ENCODE peak calls at places on chromosomes 5 and 9, in six cellular contexts. I, C, D, F, Q and O are unnamed samples.
A peak's percentile ranks its signal among the peaks of the same experiment; 100 is the strongest.

GRCh38 chr5:93677344-93678021 is 63.9 kb downstream of the POU5F2 start:
- DNase-seq in I (peak; percentile 8), C (peak; percentile 94), D (peak; percentile 41), F (peak; percentile 30), Q (no peak), O (peak; percentile 75)

GRCh38 chr9:97386733-97387503 is 25.0 kb upstream of the TDRD7 start:
- DNase-seq in I (peak; percentile 68), C (peak; percentile 76), D (peak; percentile 89), F (peak; percentile 53), Q (peak; percentile 81), O (peak; percentile 36)

GRCh38 chr5:56693220-56693579 is 122.1 kb upstream of the MAP3K1 start:
- DNase-seq in I (no peak), C (no peak), D (no peak), F (no peak), Q (no peak), O (no peak)

GRCh38 chr5:14342306-14342705 is 199.2 kb downstream of the TRIO start:
- DNase-seq in I (no peak), C (no peak), D (no peak), F (no peak), Q (no peak), O (no peak)

GRCh38 chr5:74140409-74140808 is 500.1 kb downstream of the ENC1 start:
- DNase-seq in I (no peak), C (no peak), D (no peak), F (no peak), Q (no peak), O (no peak)

GRCh38 chr5:88727705-88728313 is 155.2 kb downstream of the MEF2C start:
- DNase-seq in I (no peak), C (peak; percentile 44), D (no peak), F (no peak), Q (no peak), O (no peak)

GRCh38 chr9:109027176-109027575 is 13.9 kb upstream of the CTNNAL1 start:
- DNase-seq in I (peak; percentile 10), C (peak; percentile 73), D (no peak), F (no peak), Q (no peak), O (no peak)

GRCh38 chr5:149317281-149318048 is 27.8 kb upstream of the GRPEL2 start:
- DNase-seq in I (no peak), C (peak; percentile 75), D (peak; percentile 76), F (no peak), Q (no peak), O (peak; percentile 60)

GRCh38 chr5:175253597-175253996 is 190.4 kb downstream of the DRD1 start:
- DNase-seq in I (no peak), C (no peak), D (no peak), F (no peak), Q (no peak), O (peak; percentile 44)

GRCh38 chr5:35087971-35088370 is 40.2 kb upstream of the AGXT2 start:
- DNase-seq in I (no peak), C (peak; percentile 5), D (no peak), F (no peak), Q (no peak), O (no peak)

GRCh38 chr5:154077692-154078091 is 38.9 kb downstream of the MFAP3 start:
- DNase-seq in I (peak; percentile 26), C (peak; percentile 77), D (no peak), F (peak; percentile 48), Q (no peak), O (no peak)

GRCh38 chr5:132495063-132495671 is 4.6 kb upstream of the IRF1 start:
- DNase-seq in I (no peak), C (no peak), D (no peak), F (peak; percentile 16), Q (no peak), O (no peak)

GRCh38 chr5:141523991-141524390 is 35.1 kb downstream of the PCDHGC5 start:
- DNase-seq in I (no peak), C (no peak), D (no peak), F (no peak), Q (no peak), O (no peak)
- H3K4me3 ChIP-seq in I (no peak overlapping the region), C (no peak overlapping the region), D (peak overlapping the region; percentile 52), F (no peak overlapping the region), Q (no peak overlapping the region), O (no peak overlapping the region)

GRCh38 chr5:10700516-10700915 is 60.5 kb downstream of the DAP start:
- DNase-seq in I (no peak), C (no peak), D (no peak), F (no peak), Q (no peak), O (no peak)
- H3K27ac ChIP-seq in I (no peak overlapping the region), C (no peak overlapping the region), D (no peak overlapping the region), F (no peak overlapping the region), Q (no peak overlapping the region), O (no peak overlapping the region)

GRCh38 chr5:96975656-96976055 is 39.8 kb downstream of the LNPEP start:
- DNase-seq in I (no peak), C (no peak), D (no peak), F (no peak), Q (no peak), O (no peak)
- H3K4me1 ChIP-seq in I (peaks cover 51% of the 10 kb centered on the region), C (peaks cover 35% of the 10 kb centered on the region), D (peaks cover 21% of the 10 kb centered on the region), F (peaks cover 17% of the 10 kb centered on the region), Q (peaks cover 3% of the 10 kb centered on the region), O (peaks cover 17% of the 10 kb centered on the region)

DNA sequence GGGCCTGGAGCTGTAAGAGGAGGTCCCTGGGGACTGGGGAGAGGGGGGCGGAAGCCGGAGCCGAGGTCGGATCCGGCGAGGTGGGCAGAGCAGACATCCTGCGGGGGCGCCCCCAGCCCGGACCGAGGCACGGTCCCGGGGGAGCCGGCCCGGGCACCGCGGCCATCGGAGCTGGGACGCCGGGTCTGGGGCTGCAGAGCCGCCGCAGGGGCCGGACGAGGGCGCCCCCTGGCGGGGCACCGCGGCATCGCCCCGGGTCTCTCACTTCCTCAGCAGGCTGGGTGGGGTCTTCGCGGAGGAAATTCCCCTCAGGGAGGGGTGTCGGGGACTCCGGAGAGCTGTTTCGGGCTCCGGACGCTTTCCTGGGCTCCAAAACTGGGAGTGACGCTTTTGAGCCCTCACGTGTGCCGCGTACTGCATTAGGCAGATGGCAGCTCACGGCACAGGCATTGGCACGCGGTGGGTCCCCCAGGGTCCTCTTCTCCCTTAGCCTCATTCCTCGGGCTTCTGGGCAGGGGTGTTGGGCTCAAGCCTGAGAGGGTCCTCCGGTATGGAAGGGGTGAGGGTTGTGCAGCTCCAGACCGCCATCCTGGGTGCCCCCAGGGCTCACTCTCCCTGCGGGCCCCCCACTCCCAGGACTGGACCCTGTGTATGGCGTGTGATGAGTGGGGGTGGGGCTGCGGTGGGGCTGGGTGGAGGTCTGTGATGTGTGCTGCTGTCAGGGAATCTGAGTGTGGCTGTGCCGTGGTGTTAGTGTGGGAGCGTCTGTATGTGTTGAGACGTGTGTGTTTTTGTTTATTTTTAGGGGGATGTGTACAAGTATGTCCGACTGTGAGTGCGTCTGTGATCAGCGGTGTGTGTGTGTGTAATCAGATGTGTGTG is 29.6 kb downstream of the LHX2 start:
- DNase-seq in I (peak; percentile 24), C (no peak), D (peak; percentile 93), F (peak; percentile 52), Q (peak; percentile 69), O (peak; percentile 33)
- H3K4me3 ChIP-seq in I (peak overlapping the region; percentile 47), C (peak overlapping the region; percentile 38), D (peak overlapping the region; percentile 62), F (peak overlapping the region; percentile 53), Q (peak overlapping the region; percentile 32), O (no peak overlapping the region)

GRCh38 chr9:134494273-134494815 is 147.3 kb upstream of the COL5A1 start:
- DNase-seq in I (no peak), C (no peak), D (no peak), F (no peak), Q (peak; percentile 51), O (no peak)
- H3K27ac ChIP-seq in I (no peak overlapping the region), C (no peak overlapping the region), D (no peak overlapping the region), F (no peak overlapping the region), Q (no peak overlapping the region), O (no peak overlapping the region)

GRCh38 chr5:143342607-143343006 is 60.9 kb downstream of the NR3C1 start:
- DNase-seq in I (no peak), C (no peak), D (no peak), F (no peak), Q (no peak), O (no peak)
- H3K4me1 ChIP-seq in I (peaks cover 75% of the 10 kb centered on the region), C (peaks cover 1% of the 10 kb centered on the region), D (no peaks in the 10 kb centered on the region), F (peaks cover 45% of the 10 kb centered on the region), Q (peaks cover 38% of the 10 kb centered on the region), O (peaks cover 31% of the 10 kb centered on the region)

GRCh38 chr5:10536511-10536910 is 27.4 kb upstream of the ANKRD33B start:
- DNase-seq in I (no peak), C (no peak), D (peak; percentile 57), F (no peak), Q (no peak), O (no peak)
- H3K4me3 ChIP-seq in I (no peak overlapping the region), C (no peak overlapping the region), D (no peak overlapping the region), F (no peak overlapping the region), Q (no peak overlapping the region), O (no peak overlapping the region)

GRCh38 chr5:32038537-32038936 is 135.6 kb downstream of the GOLPH3 start:
- DNase-seq in I (no peak), C (no peak), D (no peak), F (no peak), Q (no peak), O (no peak)

GRCh38 chr5:32047056-32047455 is 127.1 kb downstream of the GOLPH3 start:
- DNase-seq in I (no peak), C (no peak), D (no peak), F (no peak), Q (no peak), O (no peak)

GRCh38 chr5:32044904-32045303 is 129.2 kb downstream of the GOLPH3 start:
- DNase-seq in I (no peak), C (peak; percentile 68), D (no peak), F (no peak), Q (no peak), O (peak; percentile 19)

DNA sequence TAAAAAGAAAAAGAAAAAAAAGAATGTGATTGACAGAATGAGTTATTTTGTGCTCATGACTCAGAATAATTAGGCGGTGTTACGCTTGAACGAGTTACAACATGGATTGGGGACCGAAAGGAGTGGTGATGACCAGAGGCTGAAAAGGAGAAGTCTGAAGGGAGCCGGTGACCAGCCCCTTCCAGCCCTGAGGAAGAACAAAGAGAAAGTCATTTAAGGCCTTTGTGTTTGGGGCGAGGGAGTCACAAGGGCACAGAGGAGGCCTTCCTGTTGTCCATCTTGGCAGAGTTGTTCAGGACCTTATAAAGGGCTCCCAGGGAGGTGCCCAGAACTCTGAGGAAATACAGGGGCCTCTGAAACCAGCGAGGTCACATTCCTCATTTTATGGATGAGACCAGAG is 131.5 kb downstream of the GOLPH3 start:
- DNase-seq in I (no peak), C (no peak), D (no peak), F (no peak), Q (no peak), O (no peak)
- H3K27ac ChIP-seq in I (no peak overlapping the region), C (no peak overlapping the region), D (no peak overlapping the region), F (peak overlapping the region; percentile 25), Q (no peak overlapping the region), O (no peak overlapping the region)

GRCh38 chr5:139686356-139686918 is 38.3 kb downstream of the CXXC5 start:
- DNase-seq in I (no peak), C (no peak), D (no peak), F (no peak), Q (no peak), O (no peak)
- H3K4me1 ChIP-seq in I (peaks cover 59% of the 10 kb centered on the region), C (peaks cover 29% of the 10 kb centered on the region), D (peaks cover 27% of the 10 kb centered on the region), F (peaks cover 25% of the 10 kb centered on the region), Q (peaks cover 11% of the 10 kb centered on the region), O (peaks cover 13% of the 10 kb centered on the region)

GRCh38 chr5:176743828-176744583 is 66.4 kb upstream of the UNC5A start:
- DNase-seq in I (no peak), C (no peak), D (peak; percentile 26), F (no peak), Q (peak; percentile 59), O (no peak)
- H3K4me3 ChIP-seq in I (peak overlapping the region; percentile 33), C (peak overlapping the region; percentile 20), D (no peak overlapping the region), F (peak overlapping the region; percentile 34), Q (no peak overlapping the region), O (no peak overlapping the region)